ENCODE peak calls at places on chromosomes 2 and 18, in seven cellular contexts. J, S, U, F, K, E and Z are unnamed samples.

GRCh38 chr2:156803243-156803642 is 367.1 kb downstream of the GPD2 start:
- DNase-seq in J (no peak), S (no peak), U (no peak), F (no peak), K (no peak), E (peak), Z (no peak)

GRCh38 chr2:30577151-30577550 is 130.1 kb downstream of the LCLAT1 start:
- DNase-seq in J (no peak), S (no peak), U (no peak), F (no peak), K (no peak), E (no peak), Z (no peak)

GRCh38 chr2:7666561-7667259 is 749.5 kb downstream of the RNF144A start:
- DNase-seq in J (no peak), S (no peak), U (no peak), F (no peak), K (no peak), E (no peak), Z (no peak)

GRCh38 chr18:44245026-44245425 is 435.7 kb upstream of the SETBP1 start:
- DNase-seq in J (no peak), S (no peak), U (no peak), F (no peak), K (no peak), E (no peak), Z (no peak)

GRCh38 chr2:79180092-79180491 is 20.5 kb upstream of the REG3A start:
- DNase-seq in J (no peak), S (no peak), U (no peak), F (no peak), K (no peak), E (no peak), Z (peak)

GRCh38 chr2:133660511-133660910 is 92.2 kb upstream of the NCKAP5 start:
- DNase-seq in J (no peak), S (no peak), U (no peak), F (no peak), K (no peak), E (no peak), Z (no peak)

GRCh38 chr2:180057706-180058412 is 50.8 kb upstream of the CWC22 start:
- DNase-seq in J (no peak), S (no peak), U (no peak), F (no peak), K (no peak), E (no peak), Z (no peak)

GRCh38 chr18:52409732-52410131 is 69.7 kb downstream of the DCC start:
- DNase-seq in J (peak), S (no peak), U (no peak), F (no peak), K (peak), E (no peak), Z (peak)

GRCh38 chr18:56433919-56434318 is 204.5 kb downstream of the TXNL1 start:
- DNase-seq in J (no peak), S (no peak), U (no peak), F (no peak), K (no peak), E (no peak), Z (no peak)

GRCh38 chr2:152419944-152420813 is 85.2 kb downstream of the FMNL2 start:
- DNase-seq in J (no peak), S (no peak), U (no peak), F (no peak), K (no peak), E (no peak), Z (no peak)

GRCh38 chr2:26246818-26247217 is 2.1 kb downstream of the HADHB start:
- DNase-seq in J (no peak), S (no peak), U (no peak), F (peak), K (no peak), E (no peak), Z (peak)

GRCh38 chr2:237723613-237724012 is 75.0 kb upstream of the RBM44 start:
- DNase-seq in J (peak), S (no peak), U (no peak), F (no peak), K (peak), E (no peak), Z (no peak)

GRCh38 chr18:79068299-79068945 is 772 bp upstream of the ATP9B start:
- DNase-seq in J (no peak), S (peak), U (no peak), F (no peak), K (no peak), E (no peak), Z (peak)

GRCh38 chr2:20231632-20232031 is 6.7 kb upstream of the SDC1 start:
- DNase-seq in J (peak), S (no peak), U (no peak), F (no peak), K (peak), E (no peak), Z (peak)

GRCh38 chr2:187500585-187501359 is 52.7 kb upstream of the CALCRL start:
- DNase-seq in J (peak), S (no peak), U (no peak), F (no peak), K (peak), E (no peak), Z (peak)

GRCh38 chr2:153495725-153496124 is 17.2 kb upstream of the RPRM start:
- DNase-seq in J (no peak), S (no peak), U (no peak), F (no peak), K (no peak), E (no peak), Z (no peak)

GRCh38 chr2:174012347-174013309 is 47.5 kb upstream of the SP3 start:
- DNase-seq in J (no peak), S (peak), U (no peak), F (no peak), K (no peak), E (no peak), Z (no peak)

GRCh38 chr18:79527656-79528055 is 131.9 kb downstream of the NFATC1 start:
- DNase-seq in J (no peak), S (no peak), U (no peak), F (no peak), K (no peak), E (no peak), Z (no peak)

GRCh38 chr2:96485350-96485749 is 19.8 kb downstream of the NEURL3 start:
- DNase-seq in J (peak), S (no peak), U (no peak), F (no peak), K (no peak), E (no peak), Z (no peak)

GRCh38 chr18:36798738-36799473 is 29.9 kb downstream of the TPGS2 start:
- DNase-seq in J (no peak), S (no peak), U (no peak), F (no peak), K (no peak), E (no peak), Z (no peak)